ENCODE peak calls at places on chromosomes 4 and X, in four cellular contexts. P is GM12878, I is H1, G is HepG2. J is an unnamed sample.

GRCh38 chrX:120308959-120309872 is 2.0 kb downstream of the TMEM255A start:
- DNase-seq in P (peak; percentile 47), I (no peak), G (peak; percentile 57), J (peak; percentile 68)

GRCh38 chrX:20252392-20253231 is 14.1 kb downstream of the RPS6KA3 start:
- DNase-seq in P (no peak), I (peak; percentile 29), G (peak; percentile 35), J (peak; percentile 43)

GRCh38 chr4:44157611-44158277 is 290.9 kb downstream of the KCTD8 start:
- DNase-seq in P (no peak), I (no peak), G (peak; percentile 19), J (no peak)

GRCh38 chr4:159837071-159837470 is 734.2 kb downstream of the RAPGEF2 start:
- DNase-seq in P (no peak), I (no peak), G (no peak), J (no peak)

GRCh38 chrX:69538321-69538876 is 34.3 kb downstream of the NALF2 start:
- DNase-seq in P (no peak), I (peak; percentile 27), G (peak; percentile 52), J (peak; percentile 59)

GRCh38 chrX:105323951-105324350 is 103.5 kb upstream of the TEX13A start:
- DNase-seq in P (no peak), I (no peak), G (no peak), J (no peak)

GRCh38 chr4:184811484-184812180 is 14.1 kb downstream of the ACSL1 start:
- DNase-seq in P (no peak), I (no peak), G (no peak), J (no peak)

GRCh38 chrX:69503835-69504625 is at the start of gene NALF2:
- DNase-seq in P (no peak), I (no peak), G (peak; percentile 59), J (peak; percentile 48)

GRCh38 chr4:1517592-1518411 is 111.6 kb upstream of the NKX1-1 start:
- DNase-seq in P (no peak), I (no peak), G (no peak), J (no peak)

GRCh38 chr4:166886708-166887107 is 347.6 kb downstream of the SPOCK3 start:
- DNase-seq in P (no peak), I (no peak), G (no peak), J (no peak)

GRCh38 chrX:8738588-8739189 is 6.8 kb upstream of the ANOS1 start:
- DNase-seq in P (no peak), I (no peak), G (peak; percentile 11), J (no peak)

GRCh38 chrX:111880735-111881134 is 4.8 kb downstream of the TRPC5OS start:
- DNase-seq in P (no peak), I (no peak), G (no peak), J (no peak)

GRCh38 chr4:75612306-75612705 is 18.0 kb downstream of the CDKL2 start:
- DNase-seq in P (no peak), I (no peak), G (no peak), J (no peak)

GRCh38 chr4:185283723-185284122 is 74.3 kb downstream of the SNX25 start:
- DNase-seq in P (no peak), I (no peak), G (no peak), J (no peak)

GRCh38 chrX:143635915-143636314 is at the start of gene SLITRK4:
- DNase-seq in P (no peak), I (peak; percentile 49), G (no peak), J (peak; percentile 47)

GRCh38 chr4:119498520-119498919 is 130.1 kb downstream of the PDE5A start:
- DNase-seq in P (no peak), I (no peak), G (peak; percentile 38), J (no peak)

GRCh38 chr4:67879486-67879885 is 4.3 kb downstream of the TMPRSS11D start:
- DNase-seq in P (no peak), I (no peak), G (no peak), J (no peak)

GRCh38 chr4:107279729-107280128 is 243.6 kb upstream of the DKK2 start:
- DNase-seq in P (no peak), I (no peak), G (peak; percentile 23), J (no peak)

GRCh38 chr4:89007338-89007737 is 49.6 kb downstream of the FAM13A start:
- DNase-seq in P (no peak), I (no peak), G (no peak), J (no peak)

GRCh38 chr4:60744767-60745166 is 455.4 kb upstream of the ADGRL3 start:
- DNase-seq in P (no peak), I (peak; percentile 15), G (no peak), J (no peak)

GRCh38 chr4:10715135-10715534 is 30.6 kb upstream of the CLNK start:
- DNase-seq in P (no peak), I (no peak), G (no peak), J (no peak)

GRCh38 chrX:1535241-1536041 is 1.5 kb downstream of the P2RY8 start:
- DNase-seq in P (peak; percentile 62), I (no peak), G (no peak), J (no peak)

GRCh38 chrX:1534321-1535168 is 2.4 kb downstream of the P2RY8 start:
- DNase-seq in P (no peak), I (no peak), G (no peak), J (no peak)

GRCh38 chrX:1536712-1537030 is 314 bp downstream of the P2RY8 start:
- DNase-seq in P (no peak), I (no peak), G (no peak), J (no peak)

GRCh38 chrX:1533083-1533482 is 3.9 kb downstream of the P2RY8 start:
- DNase-seq in P (no peak), I (no peak), G (no peak), J (no peak)

DNA sequence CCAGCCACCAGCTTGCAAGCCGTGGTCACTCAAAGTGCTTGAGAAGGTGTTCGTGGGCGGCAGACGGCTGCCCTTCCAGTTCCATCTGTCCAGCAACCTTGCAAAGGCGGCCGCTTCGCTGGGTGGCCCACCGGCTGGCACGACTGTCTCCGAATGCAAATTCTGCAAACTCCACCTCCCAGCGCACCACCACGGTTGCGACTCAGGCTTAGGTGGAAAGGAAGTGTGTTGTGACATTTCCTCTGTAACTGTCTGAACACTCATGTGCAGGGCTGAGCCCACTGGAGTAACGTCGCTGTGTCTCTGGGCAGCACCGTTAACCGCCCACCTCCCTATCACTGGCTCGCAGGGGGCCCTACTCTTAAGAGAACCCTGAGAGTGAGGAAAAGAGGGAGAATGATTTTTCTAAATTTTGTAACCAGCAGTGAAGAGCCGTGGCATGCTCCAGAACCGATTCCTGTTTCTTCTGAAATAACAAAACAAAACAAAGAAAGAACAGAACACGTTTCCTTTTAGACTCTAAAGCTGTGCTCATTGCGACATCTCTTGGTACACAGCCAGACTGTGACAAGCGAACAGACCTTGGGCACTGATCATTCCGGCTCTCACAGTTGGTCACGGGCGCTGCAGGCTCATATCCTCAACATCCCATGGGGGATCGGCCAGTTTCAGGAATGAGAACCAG is at the start of gene P2RY8:
- DNase-seq in P (peak; percentile 75), I (no peak), G (peak; percentile 84), J (no peak)
- H3K4me3 ChIP-seq in P (peak within 1 kb of the TSS; percentile 92), I (no peak within 1 kb of the TSS), G (peak within 1 kb of the TSS; percentile 62), J (no peak within 1 kb of the TSS)

DNA sequence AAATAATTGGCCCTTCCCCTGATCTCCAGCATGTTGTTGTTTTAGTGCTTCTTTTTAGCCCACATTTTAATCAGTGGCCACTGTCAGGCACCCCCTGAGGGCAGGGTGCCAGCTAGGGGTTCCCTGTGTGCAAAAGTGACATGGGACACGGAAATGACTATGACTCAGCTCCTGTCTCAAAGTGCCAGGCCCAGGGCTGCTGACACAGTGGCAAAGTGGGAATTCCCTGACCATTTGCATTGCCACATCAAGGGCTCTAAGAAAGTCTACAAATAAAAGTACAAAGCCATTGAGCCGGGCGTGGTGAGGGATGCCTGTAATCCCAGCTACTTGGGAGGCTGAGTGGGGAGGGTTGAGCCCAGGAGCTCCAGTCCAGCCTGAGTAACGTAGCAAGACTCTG is 24.8 kb downstream of the HMX1 start:
- DNase-seq in P (no peak), I (no peak), G (no peak), J (no peak)
- H3K4me1 ChIP-seq in P (no peaks in the 10 kb centered on the region), I (no peaks in the 10 kb centered on the region), G (no peaks in the 10 kb centered on the region), J (peaks cover 22% of the 10 kb centered on the region)

GRCh38 chr4:144357970-144358369 is 217.5 kb upstream of the GYPA start:
- DNase-seq in P (no peak), I (no peak), G (no peak), J (no peak)

GRCh38 chr4:144360394-144360793 is 219.9 kb upstream of the GYPA start:
- DNase-seq in P (no peak), I (no peak), G (no peak), J (no peak)

GRCh38 chr4:144356941-144357381 is 216.4 kb upstream of the GYPA start:
- DNase-seq in P (no peak), I (no peak), G (no peak), J (no peak)

GRCh38 chr4:144353240-144353639 is 212.7 kb upstream of the GYPA start:
- DNase-seq in P (no peak), I (no peak), G (no peak), J (no peak)

DNA sequence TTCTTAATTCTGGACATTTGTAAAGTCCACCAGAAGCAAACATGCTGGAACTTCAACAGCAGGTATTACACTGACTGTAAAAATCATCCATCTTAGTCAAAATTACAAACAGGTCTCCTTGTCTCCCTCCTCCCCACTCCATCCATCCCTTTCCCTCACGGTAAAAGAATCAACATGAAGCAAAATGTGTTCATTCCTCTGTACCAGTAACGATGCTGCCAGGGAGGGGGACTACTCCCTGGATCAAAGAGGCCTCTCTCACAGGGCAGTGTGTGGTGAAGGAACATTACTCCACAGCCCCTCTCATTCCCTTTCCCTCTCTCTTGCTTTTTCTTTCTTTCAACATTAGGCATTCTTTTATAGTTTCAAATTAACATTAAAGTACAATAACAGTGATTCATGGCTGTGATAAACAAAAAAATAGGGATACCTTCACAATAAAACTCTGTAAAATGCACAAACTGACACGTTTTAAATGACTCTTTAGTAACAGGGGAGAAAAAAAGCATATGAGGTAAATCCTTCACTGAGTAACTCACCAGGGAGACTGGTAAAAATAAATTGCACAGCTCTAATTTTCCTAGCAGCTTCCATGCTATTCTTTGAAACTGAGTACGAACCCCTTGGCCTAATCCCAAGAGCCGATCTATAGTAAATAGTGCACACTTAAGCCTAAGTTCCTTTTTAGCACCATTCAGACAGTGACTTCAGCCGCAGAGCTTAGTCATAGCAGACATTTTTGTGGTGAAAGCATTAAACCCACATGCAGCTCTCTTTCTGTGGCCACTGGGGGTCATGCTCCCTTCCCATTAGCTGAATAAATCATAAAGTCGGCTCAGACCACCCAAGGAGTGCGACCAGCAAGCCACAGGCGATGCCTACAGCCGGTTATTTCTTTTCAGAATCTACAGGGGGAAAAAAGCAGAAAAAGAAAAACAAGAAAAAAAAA is 215.6 kb upstream of the GYPA start:
- DNase-seq in P (peak; percentile 51), I (no peak), G (peak; percentile 3), J (peak; percentile 15)
- TF ChIP-seq SUZ12 in P (no peak), I (no peak), G (no peak), J (no peak)

GRCh38 chr4:158172558-158173258 is at the start of gene GASK1B:
- DNase-seq in P (no peak), I (no peak), G (peak; percentile 81), J (peak; percentile 32)

GRCh38 chr4:158169931-158170690 is 2.7 kb downstream of the GASK1B start:
- DNase-seq in P (no peak), I (no peak), G (peak; percentile 4), J (no peak)

GRCh38 chr4:158172196-158172557 is 648 bp downstream of the GASK1B start:
- DNase-seq in P (no peak), I (no peak), G (no peak), J (no peak)

GRCh38 chr4:158170691-158171455 is 2.0 kb downstream of the GASK1B start:
- DNase-seq in P (no peak), I (no peak), G (peak; percentile 55), J (no peak)

DNA sequence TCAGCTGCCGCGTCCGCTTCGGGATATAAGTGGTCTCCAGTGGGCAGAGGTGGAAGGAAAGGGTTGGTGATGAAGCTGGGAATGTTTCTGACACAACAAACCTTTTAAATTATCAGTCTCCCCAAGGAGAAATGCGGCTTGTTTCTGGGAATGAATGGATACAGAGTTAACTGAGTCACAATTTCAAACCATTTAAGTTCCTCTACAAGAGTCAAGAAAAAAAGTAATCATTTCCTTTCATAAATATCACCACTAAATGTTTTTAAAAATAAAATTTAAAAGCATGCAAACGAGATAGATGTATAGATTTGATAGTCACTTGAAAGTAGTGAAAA is 1.4 kb downstream of the GASK1B start:
- DNase-seq in P (no peak), I (no peak), G (no peak), J (no peak)
- H3K4me3 ChIP-seq in P (no peak overlapping the region), I (no peak overlapping the region), G (peak overlapping the region; percentile 78), J (no peak overlapping the region)

J was measured in NT2/D1.